ENCODE peak calls at places on chromosomes 12 and 14, in four cellular contexts. K, W, Z and L are unnamed samples.
A peak's percentile ranks its signal among the peaks of the same experiment; 100 is the strongest.

GRCh38 chr12:121738340-121738858 is 25.8 kb downstream of the TMEM120B start:
- DNase-seq in K (no peak), W (no peak), Z (no peak), L (no peak)

GRCh38 chr14:26773906-26774593 is 176.2 kb upstream of the NOVA1 start:
- DNase-seq in K (no peak), W (no peak), Z (peak; percentile 71), L (peak; percentile 26)

GRCh38 chr12:104182144-104182543 is 33.4 kb upstream of the TXNRD1 start:
- DNase-seq in K (no peak), W (no peak), Z (peak; percentile 97), L (peak; percentile 97)

GRCh38 chr14:31880935-31881334 is 196.2 kb upstream of the ARHGAP5 start:
- DNase-seq in K (no peak), W (no peak), Z (peak; percentile 84), L (peak; percentile 94)

GRCh38 chr12:20264608-20265114 is 103.7 kb upstream of the PDE3A start:
- DNase-seq in K (no peak), W (no peak), Z (no peak), L (no peak)

GRCh38 chr14:89669209-89669608 is 252.2 kb upstream of the FOXN3 start:
- DNase-seq in K (no peak), W (no peak), Z (no peak), L (no peak)

GRCh38 chr14:102873131-102873530 is 49.3 kb upstream of the AMN start:
- DNase-seq in K (no peak), W (no peak), Z (no peak), L (no peak)

GRCh38 chr12:18752280-18752920 is 14.5 kb downstream of the CAPZA3 start:
- DNase-seq in K (no peak), W (no peak), Z (peak; percentile 90), L (peak; percentile 94)

GRCh38 chr12:123599310-123599709 is 2.6 kb upstream of the DDX55 start:
- DNase-seq in K (no peak), W (no peak), Z (no peak), L (no peak)

GRCh38 chr14:34993444-34993843 is 10.7 kb downstream of the SRP54 start:
- DNase-seq in K (no peak), W (no peak), Z (no peak), L (no peak)

GRCh38 chr14:93945070-93945399 is 17.9 kb downstream of the FAM181A start:
- DNase-seq in K (no peak), W (no peak), Z (no peak), L (no peak)

GRCh38 chr12:110349521-110350151 is 53.9 kb downstream of the ANAPC7 start:
- DNase-seq in K (no peak), W (no peak), Z (peak; percentile 33), L (no peak)

GRCh38 chr14:96638041-96638855 is 136.1 kb downstream of the PAPOLA start:
- DNase-seq in K (no peak), W (no peak), Z (no peak), L (no peak)

GRCh38 chr12:40226652-40227051 is 1.9 kb downstream of the LRRK2 start:
- DNase-seq in K (no peak), W (no peak), Z (peak; percentile 81), L (peak; percentile 78)

GRCh38 chr12:29316772-29317171 is 64.2 kb downstream of the ERGIC2 start:
- DNase-seq in K (no peak), W (no peak), Z (peak; percentile 47), L (peak; percentile 59)

GRCh38 chr12:128980623-128981022 is 127.3 kb downstream of the GLT1D1 start:
- DNase-seq in K (no peak), W (no peak), Z (no peak), L (no peak)

GRCh38 chr14:105537580-105538474 is 11.4 kb downstream of the TMEM121 start:
- DNase-seq in K (no peak), W (peak; percentile 58), Z (no peak), L (peak; percentile 13)

GRCh38 chr12:103973909-103974308 is 8.2 kb downstream of the TDG start:
- DNase-seq in K (no peak), W (no peak), Z (no peak), L (no peak)

GRCh38 chr14:73719361-73719760 is 5.2 kb upstream of the PNMA1 start:
- DNase-seq in K (no peak), W (no peak), Z (no peak), L (no peak)

GRCh38 chr12:224330-224729 is 10.4 kb upstream of the SLC6A12 start:
- DNase-seq in K (no peak), W (no peak), Z (no peak), L (no peak)

GRCh38 chr14:67971627-67972625 is 152.3 kb downstream of the RAD51B start:
- DNase-seq in K (no peak), W (no peak), Z (peak; percentile 26), L (peak; percentile 41)

GRCh38 chr12:56267443-56268071 is 815 bp downstream of the COQ10A start:
- DNase-seq in K (no peak), W (no peak), Z (no peak), L (no peak)

GRCh38 chr12:101862245-101862644 is 15.1 kb upstream of the DRAM1 start:
- DNase-seq in K (no peak), W (no peak), Z (no peak), L (no peak)

GRCh38 chr12:71162832-71163711 is 5.3 kb upstream of the TSPAN8 start:
- DNase-seq in K (no peak), W (no peak), Z (no peak), L (no peak)

GRCh38 chr12:28253175-28253641 is 63.0 kb downstream of the CCDC91 start:
- DNase-seq in K (no peak), W (no peak), Z (peak; percentile 35), L (no peak)

GRCh38 chr14:104238424-104239184 is 100.2 kb downstream of the KIF26A start:
- DNase-seq in K (no peak), W (no peak), Z (no peak), L (no peak)

GRCh38 chr12:52611080-52611468 is 7.3 kb downstream of the KRT73 start:
- DNase-seq in K (no peak), W (no peak), Z (no peak), L (no peak)